ENCODE peak calls at places on chromosomes 5 and 9, in seven cellular contexts. W, Z, H, A, L, B and X are unnamed samples.

GRCh38 chr5:61823796-61824195 is 482.2 kb upstream of the KIF2A start:
- DNase-seq in W (no peak), Z (no peak), H (no peak), A (no peak), L (no peak), B (no peak), X (no peak)

GRCh38 chr5:61969347-61969746 is 336.7 kb upstream of the KIF2A start:
- DNase-seq in W (no peak), Z (no peak), H (no peak), A (no peak), L (no peak), B (no peak), X (no peak)

GRCh38 chr9:131982683-131983239 is 96.9 kb downstream of the MED27 start:
- DNase-seq in W (no peak), Z (no peak), H (no peak), A (no peak), L (no peak), B (no peak), X (no peak)

GRCh38 chr5:90932052-90932699 is 373.6 kb downstream of the ADGRV1 start:
- DNase-seq in W (peak; percentile 52), Z (peak; percentile 64), H (no peak), A (peak; percentile 29), L (peak; percentile 18), B (no peak), X (peak; percentile 42)

GRCh38 chr9:83701769-83702168 is 6.0 kb downstream of the UBQLN1 start:
- DNase-seq in W (no peak), Z (no peak), H (peak; percentile 47), A (no peak), L (no peak), B (no peak), X (no peak)

GRCh38 chr5:123035320-123035949 is 1.1 kb downstream of the PPIC start:
- DNase-seq in W (peak; percentile 71), Z (peak; percentile 67), H (no peak), A (peak; percentile 38), L (peak; percentile 37), B (no peak), X (no peak)

GRCh38 chr5:149282966-149283332 is 11.3 kb downstream of the AFAP1L1 start:
- DNase-seq in W (no peak), Z (no peak), H (no peak), A (no peak), L (no peak), B (no peak), X (no peak)

GRCh38 chr5:76371955-76372319 is 31.1 kb upstream of the IQGAP2 start:
- DNase-seq in W (peak; percentile 61), Z (no peak), H (no peak), A (no peak), L (no peak), B (no peak), X (no peak)

GRCh38 chr9:89635816-89636215 is 31.0 kb downstream of the GADD45G start:
- DNase-seq in W (no peak), Z (no peak), H (no peak), A (no peak), L (no peak), B (no peak), X (no peak)

GRCh38 chr9:127934248-127934647 is 3.4 kb downstream of the DPM2 start:
- DNase-seq in W (no peak), Z (no peak), H (no peak), A (no peak), L (no peak), B (no peak), X (no peak)
- TF ChIP-seq CTCF in W (no peak), Z (no peak), H (no peak), A (no peak), L (no peak), B (no peak), X (no peak)

GRCh38 chr5:22238047-22238446 is 615.1 kb downstream of the CDH12 start:
- DNase-seq in W (no peak), Z (no peak), H (no peak), A (no peak), L (no peak), B (no peak), X (no peak)

GRCh38 chr5:22242532-22242931 is 610.6 kb downstream of the CDH12 start:
- DNase-seq in W (no peak), Z (no peak), H (no peak), A (no peak), L (no peak), B (no peak), X (no peak)
- TF ChIP-seq CTCF in W (no peak), Z (no peak), H (no peak), A (no peak), L (no peak), B (no peak), X (peak; percentile 46)

DNA sequence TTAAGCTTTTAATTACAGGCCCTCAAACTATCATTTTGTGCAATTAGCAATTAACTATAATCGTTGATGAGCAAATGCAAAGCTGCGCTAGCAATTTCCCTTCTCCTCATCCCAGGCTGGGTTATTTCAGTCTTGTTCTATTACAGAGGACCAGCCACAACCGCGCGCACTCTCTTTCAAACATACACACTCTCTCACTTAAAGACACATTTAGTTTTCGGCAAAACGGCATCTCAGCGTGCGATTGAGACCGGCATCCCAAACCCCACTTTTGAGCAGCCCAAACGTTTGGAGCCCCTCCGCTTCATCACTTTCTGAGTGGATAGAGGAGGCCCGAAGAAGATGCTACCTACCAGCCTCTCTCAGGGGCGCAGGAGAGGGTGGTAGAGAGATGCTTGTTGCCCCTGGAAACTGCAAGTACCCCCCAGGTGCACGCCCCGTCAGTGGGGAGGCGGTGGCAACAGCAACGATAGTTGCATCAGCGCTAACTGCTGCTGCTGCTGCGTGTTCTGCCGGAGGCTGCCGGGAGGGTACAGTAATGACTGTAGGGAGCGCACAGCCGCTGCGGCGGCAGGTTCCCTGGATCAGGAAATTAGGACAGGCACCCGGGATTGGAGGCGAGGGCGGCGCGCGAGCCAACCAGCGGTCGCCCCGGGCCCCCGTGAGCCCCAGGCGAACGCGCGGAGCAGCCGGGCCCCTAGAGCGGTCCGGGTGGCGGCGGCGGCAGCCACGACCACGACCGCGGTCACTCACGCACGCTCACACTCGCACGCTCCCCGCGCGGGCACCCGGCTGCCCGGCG is 510 bp upstream of the VLDLR start:
- DNase-seq in W (peak; percentile 64), Z (peak; percentile 78), H (peak; percentile 24), A (peak; percentile 87), L (peak; percentile 85), B (peak; percentile 91), X (peak; percentile 63)
- TF ChIP-seq CTCF in W (no peak), Z (no peak), H (peak; percentile 8), A (no peak), L (peak; percentile 38), B (peak; percentile 39), X (peak; percentile 27)

GRCh38 chr5:93736284-93736683 is 5.1 kb downstream of the POU5F2 start:
- DNase-seq in W (no peak), Z (no peak), H (no peak), A (no peak), L (no peak), B (no peak), X (no peak)

GRCh38 chr5:93735378-93735777 is 6.0 kb downstream of the POU5F2 start:
- DNase-seq in W (no peak), Z (no peak), H (no peak), A (no peak), L (no peak), B (no peak), X (no peak)

GRCh38 chr5:93746406-93747056 is 5.1 kb upstream of the POU5F2 start:
- DNase-seq in W (no peak), Z (no peak), H (peak; percentile 10), A (no peak), L (no peak), B (no peak), X (no peak)

GRCh38 chr5:93741136-93741811 is at the start of gene POU5F2:
- DNase-seq in W (no peak), Z (no peak), H (no peak), A (no peak), L (no peak), B (no peak), X (no peak)
- TF ChIP-seq CTCF in W (no peak), Z (no peak), H (no peak), A (no peak), L (no peak), B (peak; percentile 10), X (no peak)

GRCh38 chr5:139864716-139865483 is 69.3 kb downstream of the PSD2 start:
- DNase-seq in W (no peak), Z (no peak), H (no peak), A (no peak), L (no peak), B (no peak), X (no peak)
- TF ChIP-seq CTCF in W (no peak), Z (no peak), H (no peak), A (no peak), L (no peak), B (no peak), X (no peak)

GRCh38 chr5:119968690-119969089 is 339.3 kb downstream of the FAM170A start:
- DNase-seq in W (no peak), Z (no peak), H (no peak), A (no peak), L (no peak), B (no peak), X (no peak)

GRCh38 chr5:119961993-119962392 is 332.6 kb downstream of the FAM170A start:
- DNase-seq in W (no peak), Z (no peak), H (no peak), A (no peak), L (no peak), B (no peak), X (no peak)

DNA sequence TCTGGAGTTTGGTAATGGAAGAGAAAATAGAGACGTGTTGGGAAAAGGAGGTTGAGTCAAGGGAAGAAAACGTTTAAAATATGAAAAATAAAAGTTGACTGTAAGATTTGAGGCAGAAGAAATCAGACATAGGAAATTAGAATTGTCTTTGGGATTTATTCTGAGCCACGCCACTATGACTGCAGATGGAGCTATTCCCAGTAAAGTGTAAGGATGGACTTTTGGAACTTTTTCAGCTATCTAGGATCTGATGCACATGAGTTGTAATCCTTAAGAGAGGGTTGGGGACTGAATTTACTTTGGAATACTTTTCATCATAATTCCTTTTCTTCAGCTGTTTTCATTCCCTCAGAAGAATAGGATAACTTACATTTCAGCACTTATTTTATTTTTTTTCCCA is 336.7 kb downstream of the FAM170A start:
- DNase-seq in W (no peak), Z (no peak), H (no peak), A (no peak), L (no peak), B (no peak), X (no peak)
- TF ChIP-seq CTCF in W (no peak), Z (no peak), H (no peak), A (no peak), L (no peak), B (peak; percentile 31), X (no peak)

GRCh38 chr5:36602711-36603321 is 3.6 kb upstream of the SLC1A3 start:
- DNase-seq in W (no peak), Z (no peak), H (no peak), A (no peak), L (no peak), B (no peak), X (no peak)
- TF ChIP-seq CTCF in W (no peak), Z (no peak), H (no peak), A (no peak), L (no peak), B (no peak), X (peak; percentile 18)